ENCODE peak calls at places on chromosomes 5 and 9, in seven cellular contexts. M, X, A, Q, Z, F and N are unnamed samples.

GRCh38 chr9:124735121-124735520 is 36.0 kb downstream of the NR6A1 start:
- DNase-seq in M (peak), X (no peak), A (no peak), Q (no peak), Z (peak), F (no peak), N (no peak)

GRCh38 chr9:98940278-98940677 is 3.4 kb upstream of the COL15A1 start:
- DNase-seq in M (no peak), X (no peak), A (no peak), Q (no peak), Z (no peak), F (no peak), N (no peak)

GRCh38 chr9:22119537-22120167 is 110.5 kb upstream of the CDKN2B start:
- DNase-seq in M (no peak), X (no peak), A (no peak), Q (no peak), Z (peak), F (peak), N (no peak)

GRCh38 chr5:160357861-160358411 is 12.5 kb downstream of the C1QTNF2 start:
- DNase-seq in M (no peak), X (no peak), A (no peak), Q (no peak), Z (no peak), F (no peak), N (no peak)

GRCh38 chr9:105449081-105449480 is 1.2 kb downstream of the FSD1L start:
- DNase-seq in M (no peak), X (no peak), A (no peak), Q (no peak), Z (no peak), F (no peak), N (no peak)

GRCh38 chr5:38994329-38994927 is 79.8 kb downstream of the RICTOR start:
- DNase-seq in M (peak), X (no peak), A (no peak), Q (no peak), Z (peak), F (peak), N (no peak)

GRCh38 chr5:150142800-150143724 is 12.6 kb downstream of the PDGFRB start:
- DNase-seq in M (peak), X (peak), A (no peak), Q (peak), Z (no peak), F (peak), N (no peak)

GRCh38 chr9:135506327-135507103 is 6.0 kb downstream of the MRPS2 start:
- DNase-seq in M (no peak), X (peak), A (peak), Q (no peak), Z (peak), F (peak), N (no peak)

GRCh38 chr9:97564291-97565175 is 63.1 kb downstream of the TMOD1 start:
- DNase-seq in M (no peak), X (no peak), A (no peak), Q (peak), Z (no peak), F (peak), N (no peak)

GRCh38 chr5:390571-391491 is 52.1 kb upstream of the EXOC3 start:
- DNase-seq in M (no peak), X (peak), A (no peak), Q (no peak), Z (no peak), F (no peak), N (no peak)

GRCh38 chr5:36701085-36701691 is 94.8 kb downstream of the SLC1A3 start:
- DNase-seq in M (no peak), X (no peak), A (no peak), Q (no peak), Z (no peak), F (no peak), N (no peak)

GRCh38 chr9:6686396-6686795 is 40.9 kb upstream of the GLDC start:
- DNase-seq in M (no peak), X (no peak), A (no peak), Q (no peak), Z (no peak), F (no peak), N (no peak)

GRCh38 chr5:10756539-10756938 is 4.5 kb downstream of the DAP start:
- DNase-seq in M (no peak), X (no peak), A (no peak), Q (no peak), Z (no peak), F (no peak), N (no peak)

GRCh38 chr5:52800394-52801213 is 12.9 kb downstream of the ITGA1 start:
- DNase-seq in M (no peak), X (peak), A (peak), Q (peak), Z (peak), F (peak), N (peak)

GRCh38 chr9:137031904-137032639 is at the start of gene FUT7:
- DNase-seq in M (no peak), X (no peak), A (no peak), Q (no peak), Z (no peak), F (no peak), N (no peak)

GRCh38 chr5:6082685-6083084 is 295.7 kb downstream of the MED10 start:
- DNase-seq in M (no peak), X (no peak), A (no peak), Q (no peak), Z (no peak), F (no peak), N (no peak)

GRCh38 chr5:172452398-172453205 is 1.7 kb downstream of the SH3PXD2B start:
- DNase-seq in M (peak), X (no peak), A (no peak), Q (peak), Z (no peak), F (peak), N (no peak)

GRCh38 chr9:68416891-68417570 is 60.6 kb downstream of the PGM5 start:
- DNase-seq in M (peak), X (no peak), A (no peak), Q (no peak), Z (peak), F (no peak), N (no peak)

GRCh38 chr9:122228191-122228905 is 409 bp downstream of the LHX6 start:
- DNase-seq in M (no peak), X (no peak), A (no peak), Q (no peak), Z (peak), F (peak), N (peak)

GRCh38 chr5:139845846-139846681 is 50.5 kb downstream of the PSD2 start:
- DNase-seq in M (no peak), X (no peak), A (no peak), Q (no peak), Z (no peak), F (no peak), N (no peak)

GRCh38 chr9:32587901-32588300 is 14.9 kb upstream of the NDUFB6 start:
- DNase-seq in M (no peak), X (no peak), A (no peak), Q (no peak), Z (peak), F (no peak), N (no peak)

GRCh38 chr5:39369123-39369815 is 5.0 kb upstream of the C9 start:
- DNase-seq in M (no peak), X (no peak), A (no peak), Q (no peak), Z (no peak), F (no peak), N (no peak)

GRCh38 chr9:76510041-76510440 is 51.1 kb downstream of the GCNT1 start:
- DNase-seq in M (no peak), X (no peak), A (no peak), Q (no peak), Z (no peak), F (no peak), N (no peak)

GRCh38 chr5:82341325-82341724 is 63.2 kb upstream of the RPS23 start:
- DNase-seq in M (no peak), X (no peak), A (no peak), Q (no peak), Z (no peak), F (no peak), N (no peak)

GRCh38 chr5:157113007-157113406 is 4.2 kb upstream of the HAVCR2 start:
- DNase-seq in M (no peak), X (no peak), A (no peak), Q (no peak), Z (no peak), F (no peak), N (no peak)

GRCh38 chr5:54612711-54613110 is 95.2 kb downstream of the SNX18 start:
- DNase-seq in M (no peak), X (no peak), A (no peak), Q (no peak), Z (no peak), F (no peak), N (no peak)

GRCh38 chr5:93724791-93725190 is 16.6 kb downstream of the POU5F2 start:
- DNase-seq in M (no peak), X (no peak), A (no peak), Q (no peak), Z (no peak), F (no peak), N (no peak)

GRCh38 chr5:179550511-179551342 is at the start of gene RUFY1:
- DNase-seq in M (peak), X (peak), A (peak), Q (peak), Z (peak), F (peak), N (peak)

GRCh38 chr5:177204281-177204680 is 70.7 kb downstream of the NSD1 start:
- DNase-seq in M (no peak), X (no peak), A (no peak), Q (no peak), Z (no peak), F (no peak), N (no peak)

GRCh38 chr5:177195307-177195952 is 61.9 kb downstream of the NSD1 start:
- DNase-seq in M (no peak), X (no peak), A (no peak), Q (no peak), Z (no peak), F (no peak), N (no peak)

GRCh38 chr5:177194278-177194677 is 60.7 kb downstream of the NSD1 start:
- DNase-seq in M (peak), X (no peak), A (no peak), Q (no peak), Z (peak), F (no peak), N (no peak)

GRCh38 chr5:177198738-177199137 is 65.2 kb downstream of the NSD1 start:
- DNase-seq in M (no peak), X (no peak), A (no peak), Q (no peak), Z (no peak), F (no peak), N (no peak)
- TF ChIP-seq CTCF in M (no peak), X (no peak), A (no peak), Q (no peak), Z (no peak), F (no peak), N (no peak)

GRCh38 chr9:112945620-112946208 is 55.0 kb upstream of the SLC46A2 start:
- DNase-seq in M (no peak), X (no peak), A (no peak), Q (no peak), Z (peak), F (peak), N (no peak)
- TF ChIP-seq CTCF in M (peak), X (no peak), A (peak), Q (no peak), Z (peak), F (peak), N (no peak)

DNA sequence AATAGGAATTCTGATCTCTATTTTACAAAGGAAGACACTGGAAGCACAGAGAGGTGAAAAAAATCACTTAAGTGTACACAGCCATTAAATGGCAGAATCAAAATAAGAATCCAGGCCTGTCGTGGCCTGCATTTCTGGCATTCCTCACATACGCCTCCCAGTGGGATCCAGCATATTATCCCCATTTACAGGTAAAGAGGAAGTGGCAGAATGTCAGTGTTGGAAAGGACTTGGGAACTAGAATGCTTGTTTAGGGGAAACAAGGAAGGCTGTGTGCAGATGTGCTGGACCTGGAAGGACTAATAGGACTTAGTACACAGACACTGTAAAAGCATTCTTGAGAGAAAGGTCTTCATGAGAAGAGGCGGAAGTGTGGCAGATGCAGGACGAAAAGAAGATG is 241.8 kb downstream of the TRIM32 start:
- DNase-seq in M (no peak), X (no peak), A (no peak), Q (no peak), Z (peak), F (no peak), N (no peak)
- TF ChIP-seq CTCF in M (no peak), X (no peak), A (no peak), Q (no peak), Z (peak), F (no peak), N (no peak)

GRCh38 chr9:35073276-35073607 is 817 bp upstream of the VCP start:
- DNase-seq in M (no peak), X (no peak), A (no peak), Q (no peak), Z (no peak), F (no peak), N (no peak)

GRCh38 chr9:35074141-35074540 is 1.7 kb upstream of the VCP start:
- DNase-seq in M (no peak), X (no peak), A (no peak), Q (no peak), Z (no peak), F (no peak), N (no peak)

GRCh38 chr9:35070823-35071813 is 1.3 kb downstream of the VCP start:
- DNase-seq in M (no peak), X (no peak), A (no peak), Q (no peak), Z (no peak), F (no peak), N (no peak)

GRCh38 chr9:35072461-35073275 is at the start of gene VCP:
- DNase-seq in M (peak), X (peak), A (peak), Q (peak), Z (peak), F (peak), N (peak)

DNA sequence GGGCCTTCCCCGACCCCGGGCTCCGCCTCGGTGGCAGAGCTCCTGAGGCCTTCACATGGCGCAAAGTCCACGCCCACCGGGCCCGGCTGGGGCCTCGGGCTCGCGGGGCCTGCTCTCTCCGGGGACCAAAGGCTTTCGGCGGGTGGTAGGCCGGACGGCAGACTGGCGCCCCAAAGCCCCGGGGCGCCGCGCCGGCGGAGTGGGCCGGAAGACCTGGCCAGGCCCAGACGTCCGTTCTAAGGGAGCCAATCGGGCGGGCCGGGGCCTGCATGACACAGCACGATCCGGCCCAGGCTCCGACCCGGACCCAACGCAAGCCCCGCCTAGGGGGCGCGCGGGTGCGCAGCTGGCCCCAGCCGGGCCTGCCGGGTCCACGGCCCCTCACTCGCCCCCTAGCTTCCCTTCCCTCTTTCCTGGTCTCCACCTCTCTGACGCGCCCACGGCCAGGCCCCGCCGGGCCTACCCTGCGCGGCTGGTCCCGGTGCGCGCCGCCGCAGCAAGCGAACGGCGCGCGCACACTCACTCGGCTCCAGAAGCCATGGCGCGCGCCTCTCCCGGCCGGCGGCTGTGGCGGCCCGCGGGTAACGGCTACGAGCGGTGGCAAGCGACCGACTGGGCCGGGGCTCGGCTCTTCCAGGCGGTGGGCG is 488 bp downstream of the VCP start:
- DNase-seq in M (peak), X (peak), A (peak), Q (peak), Z (peak), F (peak), N (peak)
- TF ChIP-seq CTCF in M (peak), X (peak), A (peak), Q (no peak), Z (peak), F (peak), N (no peak)

GRCh38 chr5:116361171-116361967 is 213.3 kb downstream of the SEMA6A start:
- DNase-seq in M (no peak), X (peak), A (peak), Q (no peak), Z (peak), F (peak), N (peak)
- TF ChIP-seq CTCF in M (no peak), X (peak), A (peak), Q (no peak), Z (peak), F (no peak), N (no peak)